ENCODE peak calls at places on chromosomes 2 and 18, in nine cellular contexts. One of them, this sample, is unnamed. For H3K36me3, the result is how much of the 10 kb centered on the place peaks cover.

GRCh38 chr18:74132201-74132600 is 15.4 kb downstream of the FBXO15 start:
- DNase-seq in BE2C: no peak
- DNase-seq in HAP-1: no peak
- DNase-seq in adipocyte: peak
- DNase-seq in psoas muscle: no peak
- DNase-seq in heart left ventricle: no peak
- DNase-seq in CD8-positive, alpha-beta memory T cell: no peak
- DNase-seq in prostate gland: no peak
- DNase-seq in stomach: no peak
- DNase-seq in this sample: no peak

GRCh38 chr2:119523959-119524694 is at the start of gene SCTR:
- DNase-seq in BE2C: no peak
- DNase-seq in HAP-1: no peak
- DNase-seq in adipocyte: no peak
- DNase-seq in psoas muscle: no peak
- DNase-seq in heart left ventricle: no peak
- DNase-seq in CD8-positive, alpha-beta memory T cell: no peak
- DNase-seq in prostate gland: no peak
- DNase-seq in stomach: peak
- DNase-seq in this sample: no peak

GRCh38 chr2:173553589-173553988 is 198.9 kb downstream of the CDCA7 start:
- DNase-seq in BE2C: no peak
- DNase-seq in HAP-1: no peak
- DNase-seq in adipocyte: peak
- DNase-seq in psoas muscle: no peak
- DNase-seq in heart left ventricle: no peak
- DNase-seq in CD8-positive, alpha-beta memory T cell: no peak
- DNase-seq in prostate gland: no peak
- DNase-seq in stomach: no peak
- DNase-seq in this sample: no peak

GRCh38 chr2:84713441-84713840 is 167.4 kb downstream of the TRABD2A start:
- DNase-seq in BE2C: no peak
- DNase-seq in HAP-1: no peak
- DNase-seq in adipocyte: no peak
- DNase-seq in psoas muscle: no peak
- DNase-seq in heart left ventricle: no peak
- DNase-seq in CD8-positive, alpha-beta memory T cell: no peak
- DNase-seq in prostate gland: no peak
- DNase-seq in stomach: no peak
- DNase-seq in this sample: peak

GRCh38 chr2:177335917-177336450 is 56.6 kb upstream of the AGPS start:
- DNase-seq in BE2C: no peak
- DNase-seq in HAP-1: no peak
- DNase-seq in adipocyte: peak
- DNase-seq in psoas muscle: no peak
- DNase-seq in heart left ventricle: no peak
- DNase-seq in CD8-positive, alpha-beta memory T cell: no peak
- DNase-seq in prostate gland: no peak
- DNase-seq in stomach: no peak
- DNase-seq in this sample: no peak

GRCh38 chr2:6224267-6224666 is 532.1 kb downstream of the SOX11 start:
- DNase-seq in BE2C: no peak
- DNase-seq in HAP-1: no peak
- DNase-seq in adipocyte: no peak
- DNase-seq in psoas muscle: no peak
- DNase-seq in heart left ventricle: no peak
- DNase-seq in CD8-positive, alpha-beta memory T cell: no peak
- DNase-seq in prostate gland: no peak
- DNase-seq in stomach: no peak
- DNase-seq in this sample: no peak

GRCh38 chr2:160252278-160252887 is 52.3 kb upstream of the ITGB6 start:
- DNase-seq in BE2C: no peak
- DNase-seq in HAP-1: peak
- DNase-seq in adipocyte: peak
- DNase-seq in psoas muscle: no peak
- DNase-seq in heart left ventricle: no peak
- DNase-seq in CD8-positive, alpha-beta memory T cell: no peak
- DNase-seq in prostate gland: no peak
- DNase-seq in stomach: no peak
- DNase-seq in this sample: no peak

GRCh38 chr18:55054591-55054990 is 95.3 kb upstream of the CCDC68 start:
- DNase-seq in BE2C: no peak
- DNase-seq in HAP-1: no peak
- DNase-seq in adipocyte: no peak
- DNase-seq in psoas muscle: no peak
- DNase-seq in heart left ventricle: no peak
- DNase-seq in CD8-positive, alpha-beta memory T cell: no peak
- DNase-seq in prostate gland: no peak
- DNase-seq in stomach: no peak
- DNase-seq in this sample: no peak

GRCh38 chr2:33321236-33321731 is 155.2 kb upstream of the RASGRP3 start:
- DNase-seq in BE2C: no peak
- DNase-seq in HAP-1: no peak
- DNase-seq in adipocyte: peak
- DNase-seq in psoas muscle: no peak
- DNase-seq in heart left ventricle: no peak
- DNase-seq in CD8-positive, alpha-beta memory T cell: peak
- DNase-seq in prostate gland: no peak
- DNase-seq in stomach: no peak
- DNase-seq in this sample: peak

GRCh38 chr2:241736111-241736510 is 1.7 kb downstream of the D2HGDH start:
- DNase-seq in BE2C: no peak
- DNase-seq in HAP-1: no peak
- DNase-seq in adipocyte: no peak
- DNase-seq in psoas muscle: no peak
- DNase-seq in heart left ventricle: no peak
- DNase-seq in CD8-positive, alpha-beta memory T cell: no peak
- DNase-seq in prostate gland: no peak
- DNase-seq in stomach: no peak
- DNase-seq in this sample: no peak

GRCh38 chr2:241734467-241735208 is at the start of gene D2HGDH:
- DNase-seq in BE2C: peak
- DNase-seq in HAP-1: peak
- DNase-seq in adipocyte: peak
- DNase-seq in psoas muscle: peak
- DNase-seq in heart left ventricle: peak
- DNase-seq in CD8-positive, alpha-beta memory T cell: peak
- DNase-seq in prostate gland: peak
- DNase-seq in stomach: peak
- DNase-seq in this sample: peak

GRCh38 chr2:241734208-241734466 is 293 bp upstream of the D2HGDH start:
- DNase-seq in BE2C: no peak
- DNase-seq in HAP-1: no peak
- DNase-seq in adipocyte: no peak
- DNase-seq in psoas muscle: no peak
- DNase-seq in heart left ventricle: no peak
- DNase-seq in CD8-positive, alpha-beta memory T cell: no peak
- DNase-seq in prostate gland: no peak
- DNase-seq in stomach: no peak
- DNase-seq in this sample: no peak

GRCh38 chr2:241730679-241731293 is 3.6 kb upstream of the D2HGDH start:
- DNase-seq in BE2C: no peak
- DNase-seq in HAP-1: no peak
- DNase-seq in adipocyte: no peak
- DNase-seq in psoas muscle: no peak
- DNase-seq in heart left ventricle: no peak
- DNase-seq in CD8-positive, alpha-beta memory T cell: no peak
- DNase-seq in prostate gland: no peak
- DNase-seq in stomach: no peak
- DNase-seq in this sample: no peak

DNA sequence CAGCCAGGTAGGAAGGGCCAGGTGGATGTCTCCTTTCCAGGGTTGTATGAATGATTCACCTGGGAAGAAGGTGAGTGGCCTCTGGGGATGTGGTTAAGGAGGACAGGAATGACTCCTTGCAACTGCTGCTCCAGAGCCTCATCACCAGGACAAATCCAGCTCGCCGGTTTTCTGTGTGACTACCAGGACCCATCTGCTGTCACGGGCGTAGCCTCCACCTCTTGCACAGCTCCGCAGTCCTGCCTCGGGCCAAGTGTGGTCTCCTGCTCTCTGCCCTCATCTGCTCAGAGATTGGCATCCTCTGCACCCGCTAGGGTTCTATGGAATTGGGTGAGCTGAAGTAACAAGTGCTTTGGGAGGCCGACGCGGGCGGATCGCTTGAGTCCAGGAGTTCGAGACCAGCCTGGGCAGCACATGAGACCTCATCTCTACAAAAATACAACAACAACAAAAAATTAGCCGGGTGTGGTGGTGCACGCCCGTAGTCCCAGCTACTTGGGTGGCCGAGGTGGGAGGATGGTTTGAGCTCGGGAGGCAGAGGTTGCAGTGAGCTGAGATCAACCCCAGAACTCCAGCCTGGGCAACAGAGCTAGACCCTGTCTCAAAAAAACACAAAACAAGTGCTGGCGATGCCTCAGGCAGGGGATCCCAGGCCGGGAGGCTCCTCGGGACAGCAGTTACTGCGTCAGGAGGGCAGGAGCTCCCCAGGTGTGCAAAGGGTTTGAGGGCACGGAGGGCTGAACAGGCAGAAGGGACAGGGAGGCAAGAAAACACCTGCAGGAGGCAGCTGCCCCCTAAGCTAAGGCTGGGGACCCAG is 831 bp upstream of the D2HGDH start:
- DNase-seq in BE2C: no peak
- DNase-seq in HAP-1: no peak
- DNase-seq in adipocyte: no peak
- DNase-seq in psoas muscle: no peak
- DNase-seq in heart left ventricle: peak
- DNase-seq in CD8-positive, alpha-beta memory T cell: no peak
- DNase-seq in prostate gland: no peak
- DNase-seq in stomach: no peak
- DNase-seq in this sample: peak
- H3K4me3 ChIP-seq in BE2C: peak
- H3K4me3 ChIP-seq in HAP-1: peak
- H3K4me3 ChIP-seq in adipocyte: peak
- H3K4me3 ChIP-seq in psoas muscle: peak
- H3K4me3 ChIP-seq in heart left ventricle: peak
- H3K4me3 ChIP-seq in CD8-positive, alpha-beta memory T cell: peak
- H3K4me3 ChIP-seq in prostate gland: peak
- H3K4me3 ChIP-seq in stomach: peak
- H3K4me3 ChIP-seq in this sample: no peak

GRCh38 chr2:99425022-99425421 is 64.8 kb downstream of the REV1 start:
- DNase-seq in BE2C: no peak
- DNase-seq in HAP-1: no peak
- DNase-seq in adipocyte: peak
- DNase-seq in psoas muscle: no peak
- DNase-seq in heart left ventricle: no peak
- DNase-seq in CD8-positive, alpha-beta memory T cell: no peak
- DNase-seq in prostate gland: no peak
- DNase-seq in stomach: peak
- DNase-seq in this sample: peak
- H3K36me3 ChIP-seq in BE2C: under half
- H3K36me3 ChIP-seq in HAP-1: half or more
- H3K36me3 ChIP-seq in adipocyte: half or more
- H3K36me3 ChIP-seq in psoas muscle: half or more
- H3K36me3 ChIP-seq in heart left ventricle: half or more
- H3K36me3 ChIP-seq in CD8-positive, alpha-beta memory T cell: under half
- H3K36me3 ChIP-seq in prostate gland: under half
- H3K36me3 ChIP-seq in stomach: half or more
- H3K36me3 ChIP-seq in this sample: under half

DNA sequence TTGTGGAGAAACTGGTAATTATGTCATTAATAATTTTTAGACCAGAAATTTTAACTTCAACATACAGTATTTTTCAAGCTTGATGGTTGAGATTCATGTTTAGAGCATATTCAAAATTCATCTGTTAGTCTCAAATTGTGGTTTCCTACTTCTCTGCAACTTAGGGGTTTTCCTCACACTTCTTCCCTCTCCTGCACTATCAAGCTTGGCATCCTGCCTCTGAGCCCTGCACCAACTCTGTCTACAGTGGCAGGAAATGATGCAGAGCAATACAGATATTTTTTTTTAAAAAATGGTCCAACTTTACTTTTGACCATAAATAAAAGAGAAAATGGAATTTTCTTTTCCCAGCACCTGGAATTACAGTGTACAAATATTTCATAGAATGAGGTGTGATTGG is 247.3 kb downstream of the NUP35 start:
- DNase-seq in BE2C: no peak
- DNase-seq in HAP-1: no peak
- DNase-seq in adipocyte: no peak
- DNase-seq in psoas muscle: no peak
- DNase-seq in heart left ventricle: no peak
- DNase-seq in CD8-positive, alpha-beta memory T cell: no peak
- DNase-seq in prostate gland: no peak
- DNase-seq in stomach: no peak
- DNase-seq in this sample: no peak
- H3K4me3 ChIP-seq in BE2C: no peak
- H3K4me3 ChIP-seq in HAP-1: no peak
- H3K4me3 ChIP-seq in adipocyte: no peak
- H3K4me3 ChIP-seq in psoas muscle: no peak
- H3K4me3 ChIP-seq in heart left ventricle: no peak
- H3K4me3 ChIP-seq in CD8-positive, alpha-beta memory T cell: no peak
- H3K4me3 ChIP-seq in prostate gland: no peak
- H3K4me3 ChIP-seq in stomach: no peak
- H3K4me3 ChIP-seq in this sample: no peak

DNA sequence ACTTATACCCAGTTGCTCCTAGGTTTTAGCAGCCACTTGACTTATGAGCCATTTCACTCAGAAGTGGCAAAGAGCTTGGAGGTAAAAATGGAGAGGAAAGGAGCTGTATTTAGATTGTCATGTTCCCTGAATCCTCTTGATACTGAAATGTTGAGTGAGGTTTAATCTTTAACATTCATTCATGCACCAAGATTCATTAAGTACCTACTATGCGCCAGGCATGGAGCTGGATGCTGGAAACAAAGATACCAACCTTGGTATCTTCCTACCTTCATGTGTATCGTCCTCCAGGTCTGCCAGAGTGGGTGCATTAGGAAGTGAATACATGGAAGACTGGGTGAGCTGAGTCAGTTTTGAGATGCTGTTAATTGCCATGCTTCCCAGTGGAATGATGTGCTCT is 23.7 kb downstream of the TPGS2 start:
- DNase-seq in BE2C: no peak
- DNase-seq in HAP-1: no peak
- DNase-seq in adipocyte: no peak
- DNase-seq in psoas muscle: no peak
- DNase-seq in heart left ventricle: no peak
- DNase-seq in CD8-positive, alpha-beta memory T cell: no peak
- DNase-seq in prostate gland: no peak
- DNase-seq in stomach: no peak
- DNase-seq in this sample: no peak
- H3K36me3 ChIP-seq in BE2C: under half
- H3K36me3 ChIP-seq in HAP-1: half or more
- H3K36me3 ChIP-seq in adipocyte: half or more
- H3K36me3 ChIP-seq in psoas muscle: under half
- H3K36me3 ChIP-seq in heart left ventricle: half or more
- H3K36me3 ChIP-seq in CD8-positive, alpha-beta memory T cell: under half
- H3K36me3 ChIP-seq in prostate gland: under half
- H3K36me3 ChIP-seq in stomach: half or more
- H3K36me3 ChIP-seq in this sample: under half

GRCh38 chr18:11268691-11269686 is 119.6 kb upstream of the PIEZO2 start:
- DNase-seq in BE2C: no peak
- DNase-seq in HAP-1: no peak
- DNase-seq in adipocyte: peak
- DNase-seq in psoas muscle: no peak
- DNase-seq in heart left ventricle: no peak
- DNase-seq in CD8-positive, alpha-beta memory T cell: no peak
- DNase-seq in prostate gland: no peak
- DNase-seq in stomach: no peak
- DNase-seq in this sample: no peak
- H3K4me3 ChIP-seq in BE2C: no peak
- H3K4me3 ChIP-seq in HAP-1: no peak
- H3K4me3 ChIP-seq in adipocyte: peak
- H3K4me3 ChIP-seq in psoas muscle: no peak
- H3K4me3 ChIP-seq in heart left ventricle: no peak
- H3K4me3 ChIP-seq in CD8-positive, alpha-beta memory T cell: no peak
- H3K4me3 ChIP-seq in prostate gland: no peak
- H3K4me3 ChIP-seq in stomach: no peak
- H3K4me3 ChIP-seq in this sample: no peak